ENCODE peak calls at places on chromosomes 7 and 10, in seven cellular contexts. F is A549, I is H1, T is sigmoid colon, B is GM12891, O is spleen, A is prostate gland. E is an unnamed sample.

GRCh38 chr10:33801705-33802104 is 467.2 kb upstream of the NRP1 start:
- DNase-seq in F (peak), I (no peak), T (no peak), B (no peak), O (no peak), A (no peak), E (no peak)

GRCh38 chr7:45082831-45083331 is 5.9 kb downstream of the NACAD start:
- DNase-seq in F (no peak), I (no peak), T (peak), B (no peak), O (no peak), A (no peak), E (no peak)

GRCh38 chr7:35386816-35387429 is 133.0 kb upstream of the TBX20 start:
- DNase-seq in F (no peak), I (no peak), T (no peak), B (no peak), O (no peak), A (no peak), E (no peak)

GRCh38 chr10:28302012-28302667 is 724 bp downstream of the MPP7 start:
- DNase-seq in F (peak), I (no peak), T (no peak), B (no peak), O (no peak), A (peak), E (no peak)

GRCh38 chr7:17696422-17696821 is 243.9 kb downstream of the SNX13 start:
- DNase-seq in F (peak), I (no peak), T (peak), B (no peak), O (no peak), A (peak), E (no peak)

GRCh38 chr10:17428616-17429097 is 25.7 kb downstream of the ST8SIA6 start:
- DNase-seq in F (no peak), I (no peak), T (no peak), B (no peak), O (peak), A (no peak), E (peak)

GRCh38 chr10:113216068-113216467 is 266.0 kb downstream of the TCF7L2 start:
- DNase-seq in F (no peak), I (no peak), T (no peak), B (no peak), O (no peak), A (no peak), E (no peak)

GRCh38 chr7:41207141-41207540 is 495.7 kb downstream of the INHBA start:
- DNase-seq in F (no peak), I (peak), T (no peak), B (no peak), O (no peak), A (no peak), E (no peak)

GRCh38 chr7:111390000-111390399 is 172.3 kb downstream of the IMMP2L start:
- DNase-seq in F (no peak), I (no peak), T (no peak), B (no peak), O (no peak), A (no peak), E (no peak)

GRCh38 chr7:16129431-16130126 is 291.8 kb downstream of the CRPPA start:
- DNase-seq in F (no peak), I (no peak), T (no peak), B (no peak), O (no peak), A (no peak), E (no peak)

GRCh38 chr10:73857446-73857845 is 16.9 kb downstream of the CAMK2G start:
- DNase-seq in F (no peak), I (no peak), T (no peak), B (peak), O (no peak), A (no peak), E (no peak)

GRCh38 chr7:39890411-39890810 is 59.6 kb upstream of the CDK13 start:
- DNase-seq in F (no peak), I (no peak), T (no peak), B (no peak), O (no peak), A (no peak), E (no peak)

GRCh38 chr7:636396-636795 is 90.1 kb upstream of the DNAAF5 start:
- DNase-seq in F (peak), I (no peak), T (no peak), B (no peak), O (no peak), A (no peak), E (no peak)

GRCh38 chr7:99994819-99995218 is 19.0 kb upstream of the AZGP1 start:
- DNase-seq in F (no peak), I (no peak), T (no peak), B (no peak), O (no peak), A (no peak), E (no peak)

GRCh38 chr7:99996755-99997544 is 18.4 kb upstream of the ZKSCAN1 start:
- DNase-seq in F (no peak), I (no peak), T (peak), B (no peak), O (peak), A (no peak), E (no peak)

GRCh38 chr7:100000239-100000638 is 15.2 kb upstream of the ZKSCAN1 start:
- DNase-seq in F (no peak), I (no peak), T (peak), B (no peak), O (peak), A (no peak), E (no peak)

GRCh38 chr7:99992330-99993037 is 16.7 kb upstream of the AZGP1 start:
- DNase-seq in F (no peak), I (no peak), T (no peak), B (no peak), O (peak), A (no peak), E (no peak)

DNA sequence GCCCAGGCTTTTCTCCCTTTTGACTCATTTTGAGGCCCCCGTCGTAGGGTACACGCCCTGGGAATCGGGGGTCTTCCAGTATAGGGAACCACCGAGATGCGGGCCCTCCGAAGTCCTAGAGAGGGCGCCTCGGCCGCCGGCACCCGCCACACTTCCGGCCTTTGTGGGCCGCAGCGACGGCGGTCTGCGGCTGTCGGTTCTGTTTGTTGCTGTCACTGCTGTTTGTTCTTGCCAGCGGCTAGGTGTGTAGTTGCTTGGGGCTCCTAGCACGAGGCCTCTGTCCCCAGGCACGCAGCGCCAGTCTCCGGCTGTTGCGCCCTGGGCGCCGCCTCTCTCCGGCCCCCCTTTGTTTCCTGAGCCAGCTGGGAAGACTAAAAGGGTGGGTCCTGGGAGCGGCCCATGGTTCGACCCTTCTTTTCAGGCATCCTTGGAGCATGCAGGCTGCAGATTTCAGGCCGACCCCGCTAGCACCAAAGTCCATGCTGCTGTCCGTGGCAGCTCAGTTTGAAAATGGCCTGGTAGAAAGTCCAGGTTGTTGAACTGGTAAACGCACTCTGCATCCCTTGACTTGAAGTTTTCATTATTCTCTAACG is 17.8 kb upstream of the ZKSCAN1 start:
- DNase-seq in F (no peak), I (peak), T (peak), B (peak), O (peak), A (peak), E (peak)
- TF ChIP-seq POLR2A in F (no peak), I (peak), T (peak), B (peak), O (no peak), A (no peak), E (peak)

GRCh38 chr10:6168059-6168458 is 34.7 kb upstream of the PFKFB3 start:
- DNase-seq in F (no peak), I (no peak), T (no peak), B (no peak), O (no peak), A (no peak), E (no peak)
- TF ChIP-seq POLR2A in F (no peak), I (no peak), T (no peak), B (no peak), O (no peak), A (no peak), E (no peak)

DNA sequence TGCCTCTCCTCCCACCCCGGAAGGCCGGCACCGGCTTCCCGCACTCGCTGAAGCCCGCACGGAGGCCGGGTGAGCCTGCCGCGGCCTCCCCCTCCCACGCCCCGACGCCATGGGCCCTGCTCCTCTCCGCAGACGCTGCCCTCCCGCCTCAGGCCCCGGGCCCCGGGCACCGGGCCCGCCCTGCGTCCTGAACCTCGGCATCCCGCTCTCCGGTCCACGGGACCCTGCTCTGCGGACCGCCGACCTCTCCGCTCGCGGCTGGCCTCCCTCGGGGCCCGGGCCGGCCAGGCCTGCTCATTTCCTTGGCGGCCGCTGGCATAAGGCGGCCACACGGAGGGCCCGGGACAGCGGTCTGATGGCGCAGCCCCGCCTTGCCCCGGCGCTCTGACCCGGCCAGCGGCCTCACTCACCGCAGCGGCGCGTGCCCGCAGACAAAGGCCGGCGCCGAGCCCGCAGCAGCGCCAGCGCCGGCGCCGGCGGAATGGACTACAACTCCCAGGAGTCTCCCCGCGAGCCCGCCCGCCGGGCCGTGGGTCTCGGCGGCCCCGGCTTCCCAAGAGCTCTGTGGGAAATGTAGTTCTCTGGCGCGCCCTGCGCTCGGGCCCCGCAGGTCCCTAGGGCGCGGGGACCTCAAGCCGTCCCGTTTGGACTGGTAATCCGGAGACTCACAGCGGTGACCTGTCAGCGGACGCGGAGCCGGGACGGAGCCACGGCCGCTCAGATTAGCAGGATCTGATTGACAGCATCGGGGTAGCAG is at the start of gene ZNF32:
- DNase-seq in F (peak), I (peak), T (peak), B (peak), O (peak), A (peak), E (peak)
- TF ChIP-seq POLR2A in F (peak), I (peak), T (no peak), B (no peak), O (peak), A (peak), E (no peak)

GRCh38 chr7:132410385-132410784 is 165.9 kb downstream of the PLXNA4 start:
- DNase-seq in F (no peak), I (no peak), T (no peak), B (no peak), O (no peak), A (no peak), E (no peak)
- TF ChIP-seq POLR2A in F (no peak), I (no peak), T (no peak), B (no peak), O (no peak), A (no peak), E (no peak)

DNA sequence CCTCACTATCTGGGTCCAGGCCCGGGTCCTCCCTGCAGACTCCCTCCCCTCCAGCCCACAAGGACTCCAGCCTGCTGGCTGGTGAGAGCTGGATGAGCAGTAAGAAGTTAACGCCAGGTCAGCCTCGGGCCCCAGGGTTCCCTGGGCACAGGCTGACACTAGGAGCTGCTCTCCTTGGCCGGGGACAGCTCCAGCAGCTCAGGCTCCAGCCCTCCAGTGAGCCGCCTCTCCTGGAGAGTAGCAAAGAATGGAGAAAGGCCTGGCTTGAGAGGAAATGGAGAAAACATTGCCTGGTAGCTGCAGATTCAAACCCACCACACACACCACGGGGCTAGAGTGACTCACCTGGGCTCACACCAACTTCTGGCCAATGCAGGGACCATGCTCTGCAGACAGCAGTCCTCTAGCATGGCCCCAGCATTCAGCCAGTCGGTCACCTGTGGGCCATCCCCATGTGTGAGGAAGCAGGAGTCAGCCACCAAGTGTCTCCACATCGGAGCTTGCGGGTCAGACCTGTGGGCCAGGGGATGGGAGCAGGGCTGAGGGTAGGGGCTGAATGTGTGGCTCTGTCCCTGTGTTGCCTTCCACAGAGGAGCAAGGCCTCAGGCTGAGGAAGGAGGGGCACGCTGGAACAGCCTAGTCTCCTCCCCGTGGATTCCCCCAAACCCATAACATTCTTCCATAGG is 6.5 kb downstream of the SAP25 start:
- DNase-seq in F (no peak), I (no peak), T (no peak), B (no peak), O (peak), A (no peak), E (no peak)
- TF ChIP-seq POLR2A in F (no peak), I (no peak), T (no peak), B (no peak), O (no peak), A (no peak), E (no peak)

DNA sequence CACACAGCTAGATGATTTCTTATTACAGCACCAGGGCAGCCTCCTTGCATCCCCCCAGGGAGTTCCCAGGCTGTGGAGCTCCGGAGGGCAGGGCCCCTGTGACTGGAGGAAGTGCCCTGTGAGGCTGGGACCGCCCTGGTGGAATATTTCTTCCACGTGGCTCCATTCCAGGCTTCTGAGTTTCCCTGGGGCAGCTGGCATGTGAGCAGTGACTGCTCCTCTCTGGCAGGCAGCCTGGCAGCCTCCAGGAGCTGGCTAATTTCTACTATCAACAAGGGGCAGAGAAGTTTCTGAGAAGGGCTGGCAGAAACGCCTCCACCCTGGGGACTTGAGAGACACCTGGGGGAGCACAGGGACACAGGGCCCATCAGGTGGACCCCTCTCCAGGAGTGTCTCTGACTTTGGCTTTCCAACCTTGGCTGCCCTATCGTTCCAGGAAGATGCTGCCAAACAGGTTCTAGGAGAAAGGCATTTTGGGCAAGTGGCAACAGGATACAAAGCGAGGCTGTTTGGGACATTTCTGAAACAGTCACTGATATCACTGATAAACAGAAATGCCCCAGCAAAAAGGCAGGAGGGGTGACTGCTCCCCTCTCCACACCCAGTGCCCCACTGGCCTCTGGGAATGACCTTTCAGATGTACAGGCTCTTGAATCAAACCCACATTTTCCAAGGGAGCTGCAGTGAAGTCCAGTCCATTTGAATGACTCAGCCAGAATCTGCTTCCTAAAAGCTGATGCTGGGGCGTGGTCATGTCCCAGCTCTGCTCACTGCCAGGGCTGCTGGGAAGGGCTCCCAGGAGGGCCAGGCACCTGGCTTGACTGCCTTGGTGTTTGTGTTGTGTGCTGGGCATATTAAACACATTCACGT is 16.1 kb downstream of the MYOF start:
- DNase-seq in F (peak), I (no peak), T (peak), B (no peak), O (no peak), A (peak), E (no peak)
- TF ChIP-seq POLR2A in F (no peak), I (no peak), T (no peak), B (no peak), O (no peak), A (peak), E (no peak)

DNA sequence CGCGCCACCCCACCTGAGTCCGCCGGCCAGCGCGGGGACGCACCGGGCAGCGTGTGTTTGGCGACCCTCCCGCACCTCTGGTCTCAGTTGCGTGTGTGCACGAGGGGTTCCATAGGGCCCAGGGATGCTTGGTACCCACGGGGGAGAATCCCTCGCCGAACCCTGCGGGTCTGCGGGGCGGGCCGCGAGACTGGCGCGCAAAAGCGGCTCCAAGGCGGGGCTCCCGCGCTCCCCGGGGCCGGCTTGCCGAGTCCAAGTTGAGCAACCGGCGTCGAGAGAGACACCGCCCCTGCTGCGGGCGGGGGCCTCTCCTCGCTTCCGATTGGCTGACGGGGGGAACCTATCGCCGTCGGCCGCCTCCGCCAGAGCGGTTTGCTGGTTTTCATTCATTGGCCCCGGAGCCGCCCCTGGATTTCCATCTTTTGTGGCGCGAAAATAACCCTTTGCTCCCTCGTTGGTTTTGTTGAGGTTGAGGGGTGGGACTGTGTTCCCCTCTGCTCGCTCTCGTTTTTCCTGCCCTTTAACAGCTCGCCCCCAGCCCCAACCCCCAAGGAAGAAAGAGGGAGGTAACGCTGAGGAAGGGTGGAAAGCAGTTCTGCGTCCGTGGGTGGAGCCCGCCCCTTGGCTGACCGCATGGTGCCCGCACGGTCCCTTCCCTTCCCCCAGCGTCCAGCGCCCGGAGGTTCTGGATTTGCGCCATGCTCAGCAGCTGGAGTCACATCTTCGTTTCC is 4.0 kb upstream of the IGF2BP3 start:
- DNase-seq in F (peak), I (peak), T (peak), B (peak), O (peak), A (no peak), E (peak)
- TF ChIP-seq POLR2A in F (peak), I (no peak), T (no peak), B (peak), O (no peak), A (no peak), E (no peak)

GRCh38 chr7:23685770-23686169 is 5.8 kb downstream of the FAM221A start:
- DNase-seq in F (no peak), I (no peak), T (no peak), B (no peak), O (no peak), A (no peak), E (no peak)
- TF ChIP-seq POLR2A in F (no peak), I (no peak), T (no peak), B (no peak), O (no peak), A (no peak), E (no peak)